ENCODE peak calls at places on chromosomes 12 and 14, in five cellular contexts. Q is uterus, M is body of pancreas, F is transverse colon, L is lower lobe of right lung. H is an unnamed sample. For H3K27me3, the result is how much of the 10 kb centered on the place peaks cover.

GRCh38 chr14:59015482-59015881 is 173.0 kb upstream of the DAAM1 start:
- DNase-seq in Q (no peak), L (no peak), F (no peak), M (no peak), H (no peak)

GRCh38 chr14:64990291-64990690 is 3.6 kb downstream of the FNTB start:
- DNase-seq in L (no peak), M (no peak), F (no peak), Q (no peak), H (no peak)

GRCh38 chr14:58637040-58637390 is 747 bp upstream of the DACT1 start:
- DNase-seq in F (peak), L (no peak), Q (peak), M (peak), H (no peak)

GRCh38 chr14:63678538-63678937 is 36.9 kb upstream of the WDR89 start:
- DNase-seq in F (no peak), L (no peak), Q (no peak), M (no peak), H (no peak)

GRCh38 chr12:916712-917445 is 32.6 kb downstream of the RAD52 start:
- DNase-seq in F (no peak), L (no peak), M (no peak), Q (no peak), H (peak)

GRCh38 chr12:76137611-76138010 is 53.1 kb upstream of the NAP1L1 start:
- DNase-seq in L (no peak), Q (no peak), F (no peak), M (no peak), H (no peak)

GRCh38 chr14:96164861-96165490 is 39.7 kb upstream of the BDKRB2 start:
- DNase-seq in Q (no peak), F (no peak), M (no peak), L (no peak), H (no peak)

GRCh38 chr12:22993639-22994038 is 368.7 kb downstream of the ETNK1 start:
- DNase-seq in F (no peak), L (no peak), M (no peak), Q (no peak), H (no peak)

GRCh38 chr14:46250113-46250703 is 401.4 kb downstream of the RPL10L start:
- DNase-seq in L (no peak), Q (no peak), M (no peak), F (no peak), H (no peak)

GRCh38 chr14:93008381-93008780 is 85.4 kb downstream of the CHGA start:
- DNase-seq in M (no peak), L (no peak), Q (peak), F (no peak), H (no peak)

GRCh38 chr14:33948143-33948962 is 2.5 kb downstream of the EGLN3 start:
- DNase-seq in M (no peak), F (no peak), Q (no peak), L (no peak), H (no peak)

GRCh38 chr14:68633131-68633991 is 159.5 kb downstream of the ZFP36L1 start:
- DNase-seq in Q (peak), M (no peak), F (no peak), L (no peak), H (no peak)

GRCh38 chr14:58749066-58749669 is 111.4 kb downstream of the DACT1 start:
- DNase-seq in L (peak), F (peak), M (peak), Q (no peak), H (peak)

GRCh38 chr12:6724409-6724797 is 557 bp downstream of the COPS7A start:
- DNase-seq in F (peak), Q (no peak), M (no peak), L (peak), H (no peak)

GRCh38 chr12:116656371-116656770 is 81.5 kb downstream of the SPRING1 start:
- DNase-seq in F (no peak), Q (no peak), L (no peak), M (no peak), H (no peak)

GRCh38 chr14:67515386-67516079 is 17.6 kb upstream of the PLEKHH1 start:
- DNase-seq in Q (no peak), L (peak), F (no peak), M (peak), H (no peak)

GRCh38 chr12:15116073-15116472 is 105.1 kb downstream of the RERG start:
- DNase-seq in L (no peak), F (no peak), Q (peak), M (no peak), H (no peak)

GRCh38 chr12:12839886-12840285 is 26.7 kb downstream of the DDX47 start:
- DNase-seq in F (peak), Q (no peak), M (peak), L (no peak), H (peak)

GRCh38 chr12:30301291-30301690 is 394.4 kb downstream of the IPO8 start:
- DNase-seq in F (no peak), L (no peak), Q (no peak), M (no peak), H (no peak)

GRCh38 chr14:25680934-25681333 is 631.0 kb upstream of the STXBP6 start:
- DNase-seq in M (no peak), Q (no peak), L (no peak), F (no peak), H (no peak)

DNA sequence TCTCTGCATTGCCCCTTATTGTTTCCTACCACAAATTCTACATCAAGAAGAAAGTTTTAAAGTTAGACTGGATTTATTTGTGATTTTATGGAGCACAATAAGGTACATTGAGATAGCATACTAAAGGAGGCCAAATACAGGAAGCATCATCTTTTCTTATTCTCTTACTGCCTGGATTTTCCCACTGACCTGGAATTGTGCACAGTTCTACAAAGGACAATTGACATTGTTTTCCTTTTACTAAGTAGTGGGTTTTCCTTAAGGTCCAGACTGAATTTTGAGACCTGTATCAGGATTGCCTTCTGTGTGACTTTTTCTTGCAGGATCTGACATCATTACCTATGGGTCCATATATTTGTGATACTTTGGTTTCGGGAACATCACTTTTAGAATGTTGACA is 18.8 kb upstream of the ZNF140 start:
- DNase-seq in M (no peak), F (no peak), L (no peak), Q (no peak), H (no peak)
- H3K4me3 ChIP-seq in M (no peak), F (no peak), L (no peak), Q (no peak), H (no peak)

GRCh38 chr12:122155705-122156104 is 18.3 kb downstream of the IL31 start:
- DNase-seq in L (no peak), F (no peak), Q (no peak), M (no peak), H (no peak)
- TF ChIP-seq CTCF in L (no peak), F (no peak), Q (no peak), M (no peak), H (no peak)

GRCh38 chr12:53994691-53995310 is 5.2 kb upstream of the HOXC9 start:
- DNase-seq in M (no peak), Q (no peak), F (no peak), L (no peak), H (no peak)
- H3K27me3 ChIP-seq in M (half or more), Q (under half), F (half or more), L (half or more), H (half or more)

GRCh38 chr14:72714094-72714493 is 179.8 kb downstream of the DPF3 start:
- DNase-seq in F (peak), M (no peak), Q (no peak), L (no peak), H (no peak)

GRCh38 chr14:72715910-72716268 is 178.0 kb downstream of the DPF3 start:
- DNase-seq in L (no peak), Q (no peak), F (no peak), M (no peak), H (no peak)

GRCh38 chr14:72714871-72715214 is 179.1 kb downstream of the DPF3 start:
- DNase-seq in F (no peak), L (no peak), M (no peak), Q (no peak), H (no peak)

GRCh38 chr14:72716471-72716870 is 177.4 kb downstream of the DPF3 start:
- DNase-seq in M (no peak), F (no peak), Q (no peak), L (no peak), H (no peak)

GRCh38 chr14:72715215-72715909 is 178.5 kb downstream of the DPF3 start:
- DNase-seq in Q (no peak), L (no peak), F (no peak), M (no peak), H (no peak)
- H3K4me3 ChIP-seq in Q (no peak), L (no peak), F (no peak), M (no peak), H (no peak)

GRCh38 chr14:104731249-104731924 is 7.4 kb downstream of the ADSS1 start:
- DNase-seq in M (no peak), L (no peak), F (no peak), Q (no peak), H (no peak)
- TF ChIP-seq CTCF in M (no peak), L (peak), F (no peak), Q (no peak), H (peak)

GRCh38 chr14:36496346-36496745 is 23.7 kb downstream of the NKX2-1 start:
- DNase-seq in L (no peak), F (no peak), M (no peak), Q (no peak), H (no peak)
- H3K27me3 ChIP-seq in L (under half), F (half or more), M (under half), Q (under half), H (under half)

GRCh38 chr12:85834378-85834777 is 1.8 kb downstream of the RASSF9 start:
- DNase-seq in Q (no peak), M (no peak), F (no peak), L (no peak), H (no peak)

GRCh38 chr12:85835810-85836715 is at the start of gene RASSF9:
- DNase-seq in Q (peak), F (peak), L (peak), M (peak), H (peak)

GRCh38 chr12:85833558-85833957 is 2.7 kb downstream of the RASSF9 start:
- DNase-seq in Q (no peak), F (no peak), M (no peak), L (no peak), H (no peak)

GRCh38 chr12:85835417-85835809 is 796 bp downstream of the RASSF9 start:
- DNase-seq in M (no peak), Q (no peak), F (no peak), L (no peak), H (no peak)

GRCh38 chr12:85836716-85837100 is 499 bp upstream of the RASSF9 start:
- DNase-seq in L (peak), F (no peak), Q (no peak), M (no peak), H (no peak)
- H3K4me3 ChIP-seq in L (peak), F (no peak), Q (peak), M (no peak), H (peak)

GRCh38 chr12:124375141-124375788 is 80.4 kb downstream of the RFLNA start:
- DNase-seq in Q (no peak), L (no peak), F (no peak), M (no peak), H (no peak)
- TF ChIP-seq CTCF in Q (no peak), L (no peak), F (no peak), M (no peak), H (no peak)

DNA sequence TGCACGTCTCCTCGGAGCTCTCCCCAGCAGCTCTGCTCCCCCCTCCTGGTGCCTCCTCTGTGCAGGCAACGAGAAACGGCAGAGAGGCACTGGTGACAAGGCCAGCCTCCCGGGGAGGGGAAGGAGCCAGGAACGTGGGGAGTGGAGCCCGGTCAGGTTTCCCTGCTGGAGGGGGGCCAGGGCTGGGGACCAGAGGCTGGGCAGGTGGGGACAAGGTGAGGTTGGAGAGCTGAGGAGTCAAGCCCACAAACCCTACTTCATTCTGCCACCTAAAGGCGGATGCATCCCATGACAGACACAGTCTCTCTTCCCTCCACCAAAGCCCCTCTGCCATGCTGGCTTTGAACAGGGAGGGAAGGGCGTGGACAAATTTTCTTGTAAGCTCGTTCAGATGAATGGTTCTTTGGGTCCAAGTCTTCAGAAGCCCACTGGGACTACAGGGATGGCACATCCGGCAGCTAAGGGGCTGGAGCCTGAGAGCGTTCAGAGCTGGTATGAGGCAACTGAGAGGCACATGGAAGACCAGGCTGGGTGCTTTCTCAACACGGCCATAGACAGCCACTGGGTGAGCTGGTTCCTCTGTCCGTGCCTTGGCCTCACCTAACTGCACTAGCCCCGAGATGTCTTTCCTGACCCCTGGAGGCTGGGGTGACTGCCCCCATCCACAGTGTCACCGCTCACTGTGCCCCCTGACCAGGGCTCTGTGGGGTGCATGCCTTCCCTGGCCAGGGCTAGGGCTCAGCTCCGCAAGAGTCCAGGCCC is 105.9 kb downstream of the RBM19 start:
- DNase-seq in L (no peak), Q (no peak), M (no peak), F (no peak), H (no peak)
- H3K27me3 ChIP-seq in L (under half), Q (under half), M (under half), F (under half), H (under half)

H was measured in kidney epithelial cell.